ENCODE peak calls at places on chromosomes 11 and 22, in four cellular contexts. B is DMS 273 treated with DMSO at 0.1 percent for 48 hours, R is A172, U is LoVo. N is an unnamed sample.

GRCh38 chr11:121253951-121254350 is 38.6 kb upstream of the SC5D start:
- DNase-seq in B (no peak), U (peak), R (no peak), N (no peak)

GRCh38 chr11:124716596-124716995 is 23.1 kb upstream of the NRGN start:
- DNase-seq in U (no peak), R (no peak), B (no peak), N (no peak)

GRCh38 chr22:43561421-43562178 is 149.8 kb downstream of the MPPED1 start:
- DNase-seq in B (peak), R (no peak), U (no peak), N (no peak)

GRCh38 chr22:37204045-37204655 is 8.1 kb downstream of the SSTR3 start:
- DNase-seq in U (no peak), R (no peak), B (no peak), N (no peak)

GRCh38 chr11:127345819-127346459 is 345.4 kb upstream of the KIRREL3 start:
- DNase-seq in U (peak), B (no peak), R (no peak), N (peak)

GRCh38 chr11:61066645-61067044 is 35.6 kb upstream of the CD5 start:
- DNase-seq in R (no peak), U (no peak), B (no peak), N (no peak)

GRCh38 chr11:99148352-99148751 is 127.6 kb downstream of the CNTN5 start:
- DNase-seq in R (peak), B (no peak), U (no peak), N (no peak)

GRCh38 chr22:30770716-30771115 is 76.0 kb downstream of the OSBP2 start:
- DNase-seq in B (no peak), U (no peak), R (no peak), N (no peak)

N was measured in NCI-H1436.